ENCODE peak calls at places on chromosome 19, in ten cellular contexts. F is hepatocyte; U is IMR-90; V is CD8-positive, alpha-beta T cell; S is A673; C is psoas muscle; H is AG04449; G is AG09309; Z is MM.1S; P is endodermal cell. Y is an unnamed sample.

GRCh38 chr19:34480491-34480890 is 1.1 kb upstream of the WTIP start:
- DNase-seq in U (no peak), P (no peak), F (no peak), V (no peak), H (no peak), Z (no peak), G (no peak), C (no peak), S (no peak), Y (peak)

GRCh38 chr19:10769533-10770491 is 51.9 kb downstream of the DNM2 start:
- DNase-seq in F (peak), Z (no peak), C (peak), P (peak), U (peak), G (no peak), H (no peak), S (no peak), V (no peak), Y (peak)

GRCh38 chr19:41587101-41587837 is 11.3 kb downstream of the CEACAM21 start:
- DNase-seq in U (no peak), Z (no peak), V (no peak), F (no peak), S (no peak), G (no peak), P (no peak), H (no peak), C (no peak), Y (no peak)

GRCh38 chr19:36032251-36033104 is at the start of gene CLIP3:
- DNase-seq in S (peak), G (no peak), U (peak), P (peak), Z (no peak), F (peak), C (peak), V (peak), H (no peak), Y (peak)

GRCh38 chr19:49349567-49349966 is 12.6 kb downstream of the TEAD2 start:
- DNase-seq in Z (no peak), U (no peak), V (no peak), P (no peak), C (no peak), H (no peak), S (no peak), F (no peak), G (no peak), Y (no peak)

GRCh38 chr19:19259741-19260140 is 13.4 kb downstream of the TM6SF2 start:
- DNase-seq in V (no peak), Z (peak), C (no peak), U (peak), H (no peak), G (no peak), S (peak), F (no peak), P (peak), Y (no peak)

GRCh38 chr19:20077791-20078463 is at the start of gene ZNF90:
- DNase-seq in F (peak), U (peak), Z (peak), P (peak), C (peak), V (peak), S (peak), H (peak), G (peak), Y (peak)

GRCh38 chr19:36090930-36091695 is 19.8 kb upstream of the OVOL3 start:
- DNase-seq in V (no peak), U (no peak), G (no peak), S (no peak), P (no peak), F (no peak), C (no peak), Z (no peak), H (no peak), Y (no peak)

GRCh38 chr19:7879102-7879770 is 5.0 kb upstream of the PRR36 start:
- DNase-seq in C (no peak), P (peak), Z (no peak), G (no peak), V (no peak), F (no peak), H (no peak), U (no peak), S (no peak), Y (no peak)

GRCh38 chr19:39140195-39140516 is 14.6 kb downstream of the PAK4 start:
- DNase-seq in C (no peak), G (no peak), P (peak), H (no peak), V (no peak), F (no peak), U (no peak), Z (no peak), S (no peak), Y (no peak)

GRCh38 chr19:5804516-5805464 is at the start of gene NRTN:
- DNase-seq in G (no peak), P (peak), U (no peak), C (no peak), V (peak), F (peak), H (no peak), S (peak), Z (peak), Y (no peak)

GRCh38 chr19:10688545-10689280 is 12.5 kb upstream of the QTRT1 start:
- DNase-seq in Z (no peak), H (no peak), U (no peak), F (no peak), P (no peak), S (no peak), G (no peak), V (no peak), C (no peak), Y (no peak)

GRCh38 chr19:49676136-49676689 is 858 bp upstream of the PRMT1 start:
- DNase-seq in V (peak), H (peak), C (peak), Z (peak), U (peak), F (peak), S (peak), P (peak), G (peak), Y (peak)

GRCh38 chr19:6047741-6048231 is 62.5 kb downstream of the RFX2 start:
- DNase-seq in Z (peak), S (peak), C (no peak), F (peak), U (peak), V (no peak), H (no peak), G (no peak), P (peak), Y (no peak)

GRCh38 chr19:48859711-48860572 is 8.5 kb downstream of the PLEKHA4 start:
- DNase-seq in V (no peak), P (peak), G (no peak), H (no peak), F (no peak), U (no peak), C (no peak), Z (no peak), S (no peak), Y (no peak)

GRCh38 chr19:5605362-5605761 is 17.2 kb downstream of the SAFB2 start:
- DNase-seq in V (no peak), F (no peak), P (no peak), G (no peak), U (no peak), H (no peak), Z (no peak), S (no peak), C (no peak), Y (no peak)

GRCh38 chr19:7772752-7773291 is 9.8 kb downstream of the CLEC4M start:
- DNase-seq in G (no peak), F (no peak), U (no peak), C (no peak), P (no peak), V (no peak), Z (no peak), H (no peak), S (peak), Y (no peak)

GRCh38 chr19:6249296-6249695 is 30.5 kb downstream of the MLLT1 start:
- DNase-seq in F (no peak), P (no peak), C (no peak), V (no peak), S (no peak), H (no peak), G (no peak), Z (no peak), U (peak), Y (no peak)

GRCh38 chr19:38506723-38507550 is 73.4 kb downstream of the RYR1 start:
- DNase-seq in G (no peak), C (peak), S (peak), F (peak), U (no peak), Z (peak), P (peak), V (peak), H (no peak), Y (peak)

GRCh38 chr19:10508707-10509106 is 5.6 kb upstream of the KEAP1 start:
- DNase-seq in S (no peak), G (no peak), Z (peak), F (no peak), V (no peak), U (peak), P (no peak), H (no peak), C (no peak), Y (no peak)

GRCh38 chr19:8320564-8321066 is 560 bp downstream of the NDUFA7 start:
- DNase-seq in Z (peak), S (no peak), G (no peak), P (peak), H (no peak), U (no peak), C (no peak), F (peak), V (no peak), Y (no peak)

GRCh38 chr19:14519860-14520407 is 1.7 kb upstream of the DNAJB1 start:
- DNase-seq in Z (no peak), P (no peak), U (peak), F (no peak), H (no peak), S (no peak), V (no peak), G (no peak), C (no peak), Y (no peak)

GRCh38 chr19:15223649-15224371 is 8.4 kb downstream of the EPHX3 start:
- DNase-seq in F (no peak), U (no peak), P (peak), G (no peak), C (no peak), V (no peak), S (peak), H (no peak), Z (no peak), Y (no peak)

GRCh38 chr19:58209577-58209976 is 19.1 kb upstream of the ZNF544 start:
- DNase-seq in Z (no peak), S (no peak), U (no peak), P (no peak), F (no peak), V (no peak), G (no peak), C (no peak), H (no peak), Y (no peak)

GRCh38 chr19:36748431-36749275 is 24.0 kb downstream of the ZNF850 start:
- DNase-seq in U (no peak), V (no peak), Z (no peak), H (no peak), C (no peak), P (no peak), S (no peak), G (no peak), F (no peak), Y (no peak)

GRCh38 chr19:15869109-15869555 is 28.7 kb downstream of the CYP4F2 start:
- DNase-seq in U (no peak), C (no peak), G (no peak), F (no peak), P (peak), Z (no peak), V (peak), S (peak), H (no peak), Y (no peak)

GRCh38 chr19:10142701-10143375 is 23.1 kb upstream of the EIF3G start:
- DNase-seq in H (no peak), S (no peak), C (no peak), P (no peak), G (no peak), Z (no peak), F (no peak), U (no peak), V (peak), Y (no peak)

GRCh38 chr19:40392894-40393517 is 3.0 kb upstream of the HIPK4 start:
- DNase-seq in P (no peak), G (no peak), V (no peak), C (no peak), S (no peak), F (peak), Z (no peak), U (no peak), H (no peak), Y (no peak)

GRCh38 chr19:18140473-18140872 is 12.5 kb upstream of the PIK3R2 start:
- DNase-seq in U (no peak), F (no peak), H (no peak), G (no peak), P (no peak), V (no peak), S (no peak), C (no peak), Z (no peak), Y (no peak)
- TF ChIP-seq CTCF in U (no peak), F (no peak), H (no peak), G (no peak), P (no peak), V (no peak), S (no peak), C (no peak), Z (no peak), Y (no peak)

GRCh38 chr19:29524912-29525870 is 603 bp upstream of the VSTM2B start:
- DNase-seq in F (no peak), G (no peak), C (peak), H (no peak), V (no peak), P (peak), S (no peak), Z (no peak), U (no peak), Y (no peak)

GRCh38 chr19:29527500-29528328 is 1.9 kb downstream of the VSTM2B start:
- DNase-seq in S (no peak), U (no peak), H (no peak), P (no peak), V (no peak), C (peak), F (no peak), Z (no peak), G (no peak), Y (no peak)

GRCh38 chr19:29528350-29528945 is 2.7 kb downstream of the VSTM2B start:
- DNase-seq in U (peak), V (peak), F (peak), G (no peak), S (peak), H (no peak), C (peak), Z (peak), P (peak), Y (no peak)

GRCh38 chr19:29525901-29526729 is at the start of gene VSTM2B:
- DNase-seq in S (no peak), P (peak), Z (no peak), V (no peak), U (no peak), H (no peak), F (no peak), C (peak), G (no peak), Y (no peak)

GRCh38 chr19:29526730-29527499 is 1.1 kb downstream of the VSTM2B start:
- DNase-seq in P (peak), H (no peak), V (no peak), U (no peak), S (peak), C (peak), G (no peak), F (no peak), Z (no peak), Y (no peak)
- H3K4me3 ChIP-seq in P (peak), H (no peak), V (peak), U (no peak), S (no peak), C (peak), G (no peak), F (no peak), Z (no peak), Y (peak)

GRCh38 chr19:12782424-12783225 is 7.3 kb upstream of the HOOK2 start:
- DNase-seq in H (no peak), P (peak), S (peak), C (peak), Z (peak), F (peak), U (peak), G (no peak), V (peak), Y (peak)
- TF ChIP-seq CTCF in H (peak), P (no peak), S (peak), C (peak), Z (peak), F (peak), U (peak), G (no peak), V (no peak), Y (no peak)

DNA sequence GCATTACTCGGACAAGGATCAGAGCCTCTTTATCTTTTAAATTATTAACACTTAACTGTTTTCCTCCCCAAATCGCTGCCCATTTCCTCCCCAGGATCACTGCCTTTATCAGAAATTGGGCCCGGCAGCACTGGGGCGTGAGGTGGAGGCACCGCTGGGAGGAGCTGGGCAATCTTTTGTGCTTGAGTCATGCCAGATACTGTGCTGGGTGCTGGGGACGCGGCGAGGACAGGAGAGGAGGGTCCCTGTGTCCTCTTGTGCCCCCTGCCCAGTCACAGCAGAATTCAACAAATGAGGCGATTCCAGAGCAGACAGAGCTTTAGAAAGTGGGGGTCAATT is 347.8 kb downstream of the ZNF536 start:
- DNase-seq in Z (no peak), C (peak), S (peak), G (no peak), H (no peak), F (no peak), P (peak), V (no peak), U (no peak), Y (no peak)
- H3K4me3 ChIP-seq in Z (peak), C (peak), S (peak), G (peak), H (peak), F (peak), P (peak), V (no peak), U (peak), Y (peak)

DNA sequence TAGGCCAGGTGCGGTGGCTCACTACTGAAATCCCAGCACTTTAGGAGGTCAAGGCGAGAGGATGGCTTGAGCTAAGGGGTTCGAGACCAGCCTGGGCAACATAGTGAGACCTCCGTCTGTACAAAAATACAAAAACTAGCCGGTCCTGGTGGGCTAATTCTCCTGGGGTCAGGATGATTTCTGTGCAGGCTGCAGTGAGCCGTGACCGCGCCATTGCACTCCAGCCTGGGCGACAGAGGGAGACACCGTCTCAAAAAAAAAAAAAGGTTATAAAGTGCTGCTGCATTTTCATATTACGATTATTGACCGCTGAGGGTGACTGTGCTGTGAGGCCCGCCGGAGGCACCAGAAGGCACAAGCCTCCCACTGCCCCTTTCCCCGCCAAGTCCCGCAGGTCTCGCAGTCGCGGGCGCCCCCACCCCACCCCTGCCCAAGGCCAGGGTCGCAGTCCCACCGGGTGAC is 477 bp upstream of the PLEKHF1 start:
- DNase-seq in P (no peak), F (no peak), U (no peak), Z (no peak), H (no peak), V (no peak), C (no peak), S (no peak), G (no peak), Y (no peak)
- TF ChIP-seq CTCF in P (peak), F (no peak), U (no peak), Z (peak), H (no peak), V (no peak), C (peak), S (no peak), G (no peak), Y (peak)

GRCh38 chr19:30106417-30107095 is 164.5 kb downstream of the URI1 start:
- DNase-seq in V (no peak), G (no peak), C (no peak), P (no peak), U (no peak), H (no peak), S (no peak), Z (no peak), F (no peak), Y (no peak)

GRCh38 chr19:30105723-30106122 is 163.7 kb downstream of the URI1 start:
- DNase-seq in S (no peak), Z (no peak), F (no peak), U (no peak), H (no peak), P (no peak), V (no peak), G (no peak), C (no peak), Y (no peak)

GRCh38 chr19:30109565-30109964 is 167.5 kb downstream of the URI1 start:
- DNase-seq in Z (no peak), F (no peak), H (no peak), P (no peak), S (no peak), G (no peak), C (no peak), U (no peak), V (no peak), Y (no peak)

GRCh38 chr19:30105316-30105715 is 163.3 kb downstream of the URI1 start:
- DNase-seq in F (no peak), P (no peak), U (no peak), G (no peak), S (no peak), H (no peak), C (no peak), V (no peak), Z (no peak), Y (no peak)

GRCh38 chr19:30107351-30107750 is 165.3 kb downstream of the URI1 start:
- DNase-seq in V (no peak), Z (no peak), S (no peak), C (no peak), G (no peak), U (no peak), P (no peak), F (no peak), H (no peak), Y (no peak)
- H3K4me3 ChIP-seq in V (no peak), Z (no peak), S (no peak), C (no peak), G (no peak), U (no peak), P (no peak), F (no peak), H (no peak), Y (no peak)

GRCh38 chr19:45862271-45862563 is 730 bp downstream of the SYMPK start:
- DNase-seq in Z (no peak), V (no peak), U (no peak), C (no peak), F (no peak), S (no peak), G (no peak), P (no peak), H (no peak), Y (no peak)

GRCh38 chr19:45863335-45863839 is 440 bp upstream of the SYMPK start:
- DNase-seq in C (no peak), U (no peak), P (no peak), F (no peak), H (no peak), S (no peak), Z (no peak), V (no peak), G (no peak), Y (no peak)

GRCh38 chr19:45863840-45864628 is at the start of gene FOXA3:
- DNase-seq in V (peak), C (peak), S (peak), U (peak), G (no peak), H (no peak), P (peak), F (peak), Z (peak), Y (peak)

GRCh38 chr19:45864629-45865082 is 530 bp downstream of the FOXA3 start:
- DNase-seq in C (no peak), H (no peak), V (no peak), P (no peak), F (no peak), G (no peak), Z (no peak), S (no peak), U (no peak), Y (no peak)

GRCh38 chr19:45862564-45863334 is at the start of gene SYMPK:
- DNase-seq in C (peak), S (peak), P (peak), F (peak), V (peak), U (peak), Z (peak), H (peak), G (peak), Y (peak)
- TF ChIP-seq CTCF in C (no peak), S (no peak), P (no peak), F (no peak), V (no peak), U (no peak), Z (no peak), H (no peak), G (no peak), Y (no peak)

GRCh38 chr19:1911098-1911497 is 5.9 kb downstream of the ADAT3 start:
- DNase-seq in S (no peak), H (no peak), G (no peak), P (no peak), Z (no peak), C (no peak), F (no peak), V (no peak), U (no peak), Y (no peak)

GRCh38 chr19:1914826-1915341 is 9.7 kb downstream of the ADAT3 start:
- DNase-seq in V (no peak), U (no peak), Z (no peak), S (no peak), F (no peak), H (no peak), C (no peak), P (no peak), G (no peak), Y (no peak)

GRCh38 chr19:1912760-1913505 is 7.7 kb downstream of the ADAT3 start:
- DNase-seq in F (no peak), H (no peak), P (no peak), Z (no peak), S (no peak), C (no peak), U (no peak), V (no peak), G (no peak), Y (no peak)

GRCh38 chr19:1911995-1912394 is 6.8 kb downstream of the ADAT3 start:
- DNase-seq in Z (no peak), G (no peak), F (no peak), H (no peak), S (no peak), V (no peak), C (no peak), U (no peak), P (no peak), Y (no peak)

GRCh38 chr19:1913781-1914577 is 8.8 kb downstream of the ADAT3 start:
- DNase-seq in G (no peak), V (no peak), S (no peak), P (no peak), F (no peak), U (no peak), H (no peak), Z (no peak), C (no peak), Y (no peak)
- H3K4me3 ChIP-seq in G (no peak), V (no peak), S (no peak), P (no peak), F (no peak), U (no peak), H (no peak), Z (no peak), C (no peak), Y (no peak)

GRCh38 chr19:50870417-50871089 is 2.7 kb upstream of the KLK2 start:
- DNase-seq in Z (peak), C (no peak), G (no peak), S (no peak), H (no peak), V (no peak), F (no peak), U (peak), P (peak), Y (no peak)
- TF ChIP-seq CTCF in Z (peak), C (no peak), G (no peak), S (no peak), H (no peak), V (no peak), F (no peak), U (no peak), P (peak), Y (no peak)

GRCh38 chr19:47107201-47107952 is 6.2 kb downstream of the ZC3H4 start:
- DNase-seq in P (no peak), F (peak), C (no peak), H (no peak), U (peak), S (no peak), V (peak), G (no peak), Z (no peak), Y (no peak)
- H3K4me3 ChIP-seq in P (no peak), F (no peak), C (no peak), H (no peak), U (no peak), S (no peak), V (no peak), G (no peak), Z (no peak), Y (no peak)

Y was measured in ascending aorta.